ENCODE peak calls at places on chromosomes 11 and 22, in eight cellular contexts. Q is activated T-cell treated with anti-CD3 and anti-CD28 coated beads, Interleukin-2, amount 50 U/mL, for 4 hours; B is substantia nigra; F is T-helper 1 cell; D is activated naive CD4-positive, alpha-beta T cell; T is central memory CD4-positive, alpha-beta T cell; G is stimulated activated CD4-positive, alpha-beta T cell treated with anti-CD3 and anti-CD28 coated beads, Interleukin-1b, Interleukin-23, amount 100 ng/mL, for 24 hours; L is neural crest cell. R is an unnamed sample.

GRCh38 chr22:33652596-33652995 is 267.7 kb downstream of the LARGE1 start:
- DNase-seq in F (no peak), D (no peak), T (no peak), B (no peak), L (no peak), G (no peak), Q (no peak), R (no peak)

GRCh38 chr11:69540118-69541000 is 58.9 kb downstream of the LINC01488 start:
- DNase-seq in T (no peak), Q (no peak), F (no peak), B (peak), D (no peak), L (no peak), G (no peak), R (no peak)

GRCh38 chr22:29203883-29204282 is 1.8 kb upstream of the EMID1 start:
- DNase-seq in D (no peak), L (no peak), Q (no peak), F (no peak), T (no peak), G (no peak), B (no peak), R (no peak)

GRCh38 chr11:36411202-36411640 is 98.9 kb downstream of the TRAF6 start:
- DNase-seq in G (no peak), Q (no peak), F (no peak), D (no peak), T (no peak), L (no peak), B (no peak), R (no peak)

GRCh38 chr11:66337103-66337899 is 1.1 kb upstream of the RIN1 start:
- DNase-seq in F (no peak), L (no peak), G (no peak), D (no peak), Q (no peak), B (no peak), T (no peak), R (peak)

GRCh38 chr11:65355776-65356393 is 1.3 kb downstream of the TIGD3 start:
- DNase-seq in D (no peak), T (no peak), B (peak), G (no peak), F (no peak), L (no peak), Q (no peak), R (peak)

GRCh38 chr11:122505304-122506006 is 150.1 kb upstream of the UBASH3B start:
- DNase-seq in B (peak), G (peak), D (no peak), T (peak), F (peak), Q (peak), L (peak), R (peak)

GRCh38 chr11:119685073-119685746 is 43.8 kb downstream of the NECTIN1 start:
- DNase-seq in T (no peak), Q (no peak), G (no peak), D (no peak), L (no peak), B (no peak), F (no peak), R (no peak)

GRCh38 chr11:40403321-40403720 is 1056.1 kb downstream of the LRRC4C start:
- DNase-seq in T (no peak), B (no peak), D (no peak), F (no peak), G (no peak), Q (no peak), L (no peak), R (no peak)